ENCODE peak calls at places on chromosomes 2 and 18, in four cellular contexts. S is K562, B is GM12878, P is HepG2. I is an unnamed sample.
A peak's percentile ranks its signal among the peaks of the same experiment; 100 is the strongest.

GRCh38 chr2:219350215-219350937 is 17.8 kb upstream of the RESP18 start:
- DNase-seq in S (no peak), B (no peak), P (no peak), I (no peak)

GRCh38 chr18:32881009-32881408 is 108.2 kb upstream of the KLHL14 start:
- DNase-seq in S (no peak), B (no peak), P (no peak), I (no peak)

GRCh38 chr2:136384541-136385303 is 266.8 kb upstream of the CXCR4 start:
- DNase-seq in S (peak; percentile 17), B (no peak), P (peak; percentile 35), I (peak; percentile 61)

GRCh38 chr2:119174993-119175347 is 16.4 kb upstream of the C1QL2 start:
- DNase-seq in S (no peak), B (no peak), P (no peak), I (no peak)

GRCh38 chr2:842151-842792 is 108.4 kb upstream of the SNTG2 start:
- DNase-seq in S (no peak), B (no peak), P (no peak), I (no peak)

GRCh38 chr18:2846638-2847340 is at the start of gene EMILIN2:
- DNase-seq in S (peak; percentile 70), B (no peak), P (no peak), I (peak; percentile 59)

GRCh38 chr2:97906309-97906708 is 89.4 kb downstream of the TMEM131 start:
- DNase-seq in S (no peak), B (no peak), P (no peak), I (no peak)

GRCh38 chr18:9968081-9968848 is 54.4 kb downstream of the VAPA start:
- DNase-seq in S (no peak), B (no peak), P (no peak), I (no peak)

GRCh38 chr2:230798769-230799399 is 65.9 kb upstream of the ITM2C start:
- DNase-seq in S (peak; percentile 29), B (no peak), P (peak; percentile 63), I (peak; percentile 43)

GRCh38 chr2:7061921-7062320 is 144.7 kb downstream of the RNF144A start:
- DNase-seq in S (no peak), B (no peak), P (no peak), I (no peak)

GRCh38 chr2:134268265-134268664 is 14.4 kb downstream of the MGAT5 start:
- DNase-seq in S (no peak), B (no peak), P (no peak), I (no peak)

GRCh38 chr2:183229386-183229785 is 105.1 kb downstream of the NUP35 start:
- DNase-seq in S (no peak), B (no peak), P (no peak), I (no peak)

GRCh38 chr2:241924069-241924908 is 54.8 kb downstream of the RTP5 start:
- DNase-seq in S (no peak), B (no peak), P (no peak), I (no peak)

GRCh38 chr2:128396500-128396891 is 77.8 kb upstream of the HS6ST1 start:
- DNase-seq in S (no peak), B (no peak), P (no peak), I (no peak)

GRCh38 chr2:27201675-27202074 is 10.2 kb upstream of the ATRAID start:
- DNase-seq in S (no peak), B (no peak), P (no peak), I (no peak)

GRCh38 chr2:235330775-235331438 is 162.9 kb upstream of the AGAP1 start:
- DNase-seq in S (no peak), B (no peak), P (no peak), I (no peak)

GRCh38 chr18:62329676-62330454 is 4.8 kb downstream of the TNFRSF11A start:
- DNase-seq in S (no peak), B (no peak), P (peak; percentile 52), I (no peak)

GRCh38 chr2:127106457-127106997 is 427 bp downstream of the BIN1 start:
- DNase-seq in S (no peak), B (no peak), P (no peak), I (peak; percentile 44)

GRCh38 chr2:75292826-75293225 is 93.5 kb upstream of the TACR1 start:
- DNase-seq in S (no peak), B (no peak), P (no peak), I (no peak)

GRCh38 chr2:105787376-105788318 is 42.9 kb downstream of the NCK2 start:
- DNase-seq in S (peak; percentile 43), B (no peak), P (no peak), I (peak; percentile 24)

GRCh38 chr2:203261326-203262159 is 22.7 kb downstream of the CYP20A1 start:
- DNase-seq in S (no peak), B (no peak), P (peak; percentile 24), I (no peak)

GRCh38 chr2:113357071-113357470 is 78.3 kb upstream of the PAX8 start:
- DNase-seq in S (no peak), B (no peak), P (no peak), I (no peak)

DNA sequence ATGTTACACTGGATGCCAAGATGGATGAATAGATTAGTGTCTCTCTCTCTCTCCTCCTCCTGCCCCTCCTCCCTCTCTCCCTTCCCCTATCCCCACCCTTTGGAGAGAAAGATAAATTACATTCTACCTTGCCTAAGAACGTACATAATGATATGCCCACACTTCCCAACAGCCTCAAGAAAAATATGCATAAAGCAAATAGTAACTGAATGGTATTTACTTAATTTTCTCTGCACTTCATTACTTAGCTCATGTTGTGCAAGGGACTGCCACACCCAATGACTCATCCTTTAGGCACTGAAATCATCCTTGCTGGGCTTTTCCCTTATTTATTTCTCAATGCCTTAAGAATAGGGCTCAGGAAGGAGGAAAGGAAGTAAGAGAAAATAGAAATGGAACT is 137.3 kb upstream of the PID1 start:
- DNase-seq in S (no peak), B (no peak), P (peak; percentile 30), I (no peak)
- TF ChIP-seq SP1 in S (no peak), B (no peak), P (no peak), I (no peak)

DNA sequence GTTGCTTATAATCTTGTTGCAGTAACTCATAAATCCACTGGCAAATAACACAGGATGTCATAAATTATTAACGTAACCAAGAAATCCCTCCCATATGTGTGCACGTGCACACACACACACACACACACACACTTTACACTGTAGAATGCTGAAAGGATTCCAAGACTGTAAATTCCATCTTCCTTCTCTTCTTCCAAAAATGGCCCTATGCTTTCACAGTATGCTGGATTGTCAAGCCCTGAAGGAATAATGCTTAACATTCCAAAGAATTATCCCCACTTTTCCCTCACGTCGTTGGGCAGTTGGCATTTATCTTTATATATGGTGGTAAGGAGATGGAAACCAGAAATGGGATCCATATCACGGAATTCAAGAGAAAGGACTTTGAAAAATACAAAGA is 117.5 kb upstream of the CRIM1 start:
- DNase-seq in S (no peak), B (no peak), P (no peak), I (no peak)
- TF ChIP-seq BHLHE40 in S (no peak), B (no peak), P (no peak), I (no peak)

GRCh38 chr2:86069091-86069685 is 36.5 kb downstream of the POLR1A start:
- DNase-seq in S (no peak), B (no peak), P (no peak), I (no peak)

GRCh38 chr2:86066007-86066578 is 39.6 kb downstream of the POLR1A start:
- DNase-seq in S (no peak), B (no peak), P (no peak), I (no peak)

GRCh38 chr2:86066915-86067314 is 38.8 kb downstream of the POLR1A start:
- DNase-seq in S (no peak), B (no peak), P (no peak), I (no peak)

GRCh38 chr2:86069783-86070339 is 35.8 kb downstream of the POLR1A start:
- DNase-seq in S (no peak), B (no peak), P (no peak), I (no peak)

DNA sequence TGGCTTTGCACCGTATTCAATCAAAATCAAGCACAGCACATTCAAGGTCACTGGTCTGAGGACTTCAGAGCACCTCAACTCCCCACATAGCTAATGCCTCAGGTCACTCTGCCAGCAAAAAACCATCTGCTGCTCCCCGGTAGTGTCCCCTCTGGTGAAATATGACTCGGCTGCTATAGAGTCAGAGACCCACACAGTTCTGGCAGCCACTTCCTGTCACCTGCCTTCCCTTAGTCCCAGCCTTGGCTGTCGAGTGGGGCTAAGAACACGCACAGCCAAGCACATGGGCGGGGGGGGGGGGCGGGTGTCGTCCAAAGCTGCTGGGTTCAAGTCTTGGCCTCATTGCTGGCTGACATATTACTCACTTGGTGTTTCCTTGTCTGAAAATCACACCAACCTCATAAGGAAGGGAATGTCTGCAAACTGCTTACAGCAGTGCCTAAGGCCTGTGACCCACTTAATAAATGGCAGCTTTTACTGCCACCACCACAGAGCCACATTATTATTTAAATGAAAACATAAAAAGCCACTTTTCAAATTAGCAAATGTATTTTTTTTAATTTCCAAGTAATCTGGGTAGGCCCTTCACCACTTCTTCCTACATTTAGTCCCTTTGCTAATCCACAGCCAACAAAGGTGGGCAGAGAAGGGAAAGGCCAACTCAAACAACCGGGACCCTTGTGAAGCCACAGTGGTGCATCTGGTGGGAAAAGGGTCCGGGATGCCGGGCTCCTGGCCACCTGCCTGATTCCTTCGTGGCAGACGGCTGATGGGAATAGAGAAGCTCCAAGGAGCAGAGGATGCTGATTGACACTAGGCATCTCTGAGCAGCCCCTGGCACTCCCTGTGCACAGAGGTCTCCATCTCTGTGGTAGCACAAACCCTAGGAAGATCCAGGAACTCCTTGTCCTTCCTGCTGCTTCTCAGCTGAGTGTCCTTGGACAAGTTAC is 37.3 kb downstream of the POLR1A start:
- DNase-seq in S (no peak), B (no peak), P (no peak), I (no peak)
- TF ChIP-seq SP1 in S (no peak), B (no peak), P (no peak), I (no peak)

DNA sequence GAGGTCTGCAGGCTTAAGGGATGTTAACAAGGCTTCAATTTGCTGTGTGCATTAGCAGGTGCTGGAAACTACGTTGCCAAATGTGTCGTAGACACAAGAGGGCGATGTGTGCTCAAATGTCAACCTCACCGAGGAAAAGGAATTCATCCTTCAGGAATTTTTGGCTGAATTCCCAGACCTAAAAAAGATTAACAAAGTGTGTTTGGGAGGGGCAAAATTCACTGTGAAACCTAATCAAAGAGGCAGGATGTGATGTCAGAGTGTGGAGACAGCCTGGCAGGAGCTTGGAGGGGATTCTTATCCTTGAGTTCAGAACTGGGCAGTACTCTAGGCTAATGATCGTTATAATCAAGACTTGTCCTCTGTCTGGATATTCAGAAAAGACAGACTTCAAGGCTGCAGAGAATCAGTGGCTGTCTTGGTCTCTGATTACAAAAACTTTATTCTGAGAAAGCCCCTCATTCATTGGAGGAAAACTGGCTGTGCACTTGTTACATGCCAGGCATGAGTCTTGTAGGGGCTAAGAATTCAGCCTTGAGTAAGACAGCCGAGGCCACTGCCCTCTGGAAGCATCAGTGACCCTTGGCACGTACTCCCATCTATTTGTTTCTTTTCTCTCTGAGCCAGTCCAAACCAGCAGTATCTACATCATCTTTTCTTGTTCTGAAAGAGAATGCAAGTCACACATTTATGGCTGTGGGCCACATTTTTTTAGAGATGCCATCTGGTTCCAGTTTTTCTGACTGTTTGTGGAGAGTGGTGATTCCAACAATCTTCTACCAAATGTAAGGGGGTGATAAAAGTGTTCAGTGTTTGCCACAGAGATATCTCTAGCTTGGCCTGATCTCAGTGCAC is 18.7 kb upstream of the SCYGR1 start:
- DNase-seq in S (peak; percentile 56), B (no peak), P (peak; percentile 99), I (peak; percentile 77)
- TF ChIP-seq BHLHE40 in S (no peak), B (no peak), P (no peak), I (no peak)